ENCODE peak calls at places on chromosomes 13 and 19, in ten cellular contexts. R is ovary; J is cardiac muscle cell; U is heart left ventricle; A is CD8-positive, alpha-beta memory T cell; E is Peyer's patch; S is GM23338; T is heart right ventricle; C is tibial nerve; D is uterus. Z is an unnamed sample. For H3K36me3 and H3K27me3, the result is how much of the 10 kb centered on the place peaks cover.

GRCh38 chr19:30693179-30693578 is 321.0 kb downstream of the ZNF536 start:
- DNase-seq in R (no peak), J (no peak), U (no peak), A (no peak), E (no peak), S (no peak), T (no peak), C (no peak), D (no peak), Z (no peak)

GRCh38 chr19:11378319-11379189 is 4.1 kb downstream of the SWSAP1 start:
- DNase-seq in R (peak), J (peak), U (peak), A (no peak), E (peak), S (peak), T (peak), C (peak), D (no peak), Z (peak)

GRCh38 chr13:47415048-47415447 is 518.2 kb upstream of the HTR2A start:
- DNase-seq in R (no peak), J (peak), U (no peak), A (no peak), E (no peak), S (no peak), T (no peak), C (no peak), D (no peak), Z (no peak)

GRCh38 chr19:47228937-47229673 is 1.9 kb downstream of the BBC3 start:
- DNase-seq in R (no peak), J (no peak), U (no peak), A (peak), E (peak), S (no peak), T (no peak), C (peak), D (no peak), Z (peak)

GRCh38 chr19:5123646-5124045 is 154.7 kb downstream of the KDM4B start:
- DNase-seq in R (no peak), J (no peak), U (no peak), A (no peak), E (no peak), S (no peak), T (no peak), C (no peak), D (no peak), Z (peak)

GRCh38 chr13:95288899-95289500 is 12.3 kb downstream of the ABCC4 start:
- DNase-seq in R (no peak), J (no peak), U (no peak), A (no peak), E (no peak), S (no peak), T (no peak), C (no peak), D (no peak), Z (no peak)

GRCh38 chr13:114039471-114040141 is 65.7 kb upstream of the C13orf46 start:
- DNase-seq in R (no peak), J (no peak), U (no peak), A (no peak), E (no peak), S (no peak), T (no peak), C (no peak), D (no peak), Z (peak)

GRCh38 chr19:1922803-1923202 is 17.6 kb downstream of the ADAT3 start:
- DNase-seq in R (no peak), J (no peak), U (no peak), A (no peak), E (no peak), S (no peak), T (no peak), C (no peak), D (no peak), Z (no peak)

GRCh38 chr19:16117594-16118033 is 5.9 kb downstream of the RAB8A start:
- DNase-seq in R (no peak), J (no peak), U (no peak), A (no peak), E (peak), S (peak), T (no peak), C (no peak), D (no peak), Z (peak)

GRCh38 chr19:52226652-52227051 is 36.8 kb downstream of the PPP2R1A start:
- DNase-seq in R (no peak), J (no peak), U (no peak), A (no peak), E (no peak), S (no peak), T (no peak), C (no peak), D (no peak), Z (peak)

GRCh38 chr13:49421391-49421790 is 22.5 kb downstream of the CAB39L start:
- DNase-seq in R (no peak), J (peak), U (no peak), A (peak), E (no peak), S (peak), T (no peak), C (no peak), D (no peak), Z (peak)

GRCh38 chr19:35225951-35226350 is 2.6 kb downstream of the FAM187B start:
- DNase-seq in R (no peak), J (no peak), U (no peak), A (no peak), E (peak), S (no peak), T (no peak), C (no peak), D (no peak), Z (no peak)

GRCh38 chr19:10884273-10884672 is 12.9 kb downstream of the CARM1 start:
- DNase-seq in R (no peak), J (peak), U (no peak), A (no peak), E (no peak), S (no peak), T (no peak), C (no peak), D (peak), Z (no peak)

GRCh38 chr19:7773841-7774240 is 10.8 kb downstream of the CLEC4M start:
- DNase-seq in R (no peak), J (no peak), U (no peak), A (no peak), E (no peak), S (no peak), T (no peak), C (no peak), D (no peak), Z (no peak)

GRCh38 chr13:97109256-97109655 is 112.9 kb upstream of the MBNL2 start:
- DNase-seq in R (no peak), J (no peak), U (no peak), A (no peak), E (no peak), S (no peak), T (no peak), C (no peak), D (no peak), Z (no peak)

DNA sequence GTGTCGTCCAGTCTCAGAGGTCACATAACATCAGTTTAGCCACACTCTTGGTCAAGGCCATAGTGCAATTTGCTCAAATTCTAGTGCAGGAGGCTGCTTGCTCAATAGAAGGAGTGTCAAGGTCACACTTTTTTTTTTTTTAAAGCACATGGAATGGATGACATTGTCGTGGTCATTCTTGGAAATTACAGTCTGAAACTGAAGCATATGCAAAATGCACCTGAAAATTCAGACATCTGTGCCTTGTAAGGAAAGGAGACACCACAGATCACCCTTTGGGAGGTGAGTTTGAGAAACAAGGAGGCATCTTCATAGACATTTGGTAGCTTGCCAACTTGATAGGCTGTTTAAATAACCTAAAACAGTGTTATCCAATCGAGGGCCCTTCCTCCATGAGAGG is 98.3 kb upstream of the ANKRD10 start:
- DNase-seq in R (no peak), J (no peak), U (no peak), A (no peak), E (no peak), S (no peak), T (no peak), C (no peak), D (no peak), Z (no peak)
- H3K36me3 ChIP-seq in R (under half), J (under half), U (under half), A (under half), E (under half), S (under half), T (under half), C (under half), D (under half), Z (under half)

GRCh38 chr19:29001922-29002247 is 211.1 kb downstream of the UQCRFS1 start:
- DNase-seq in R (no peak), J (no peak), U (no peak), A (no peak), E (no peak), S (no peak), T (no peak), C (no peak), D (no peak), Z (no peak)
- H3K27me3 ChIP-seq in R (under half), J (under half), U (under half), A (under half), E (under half), S (under half), T (under half), C (under half), D (under half), Z (under half)

DNA sequence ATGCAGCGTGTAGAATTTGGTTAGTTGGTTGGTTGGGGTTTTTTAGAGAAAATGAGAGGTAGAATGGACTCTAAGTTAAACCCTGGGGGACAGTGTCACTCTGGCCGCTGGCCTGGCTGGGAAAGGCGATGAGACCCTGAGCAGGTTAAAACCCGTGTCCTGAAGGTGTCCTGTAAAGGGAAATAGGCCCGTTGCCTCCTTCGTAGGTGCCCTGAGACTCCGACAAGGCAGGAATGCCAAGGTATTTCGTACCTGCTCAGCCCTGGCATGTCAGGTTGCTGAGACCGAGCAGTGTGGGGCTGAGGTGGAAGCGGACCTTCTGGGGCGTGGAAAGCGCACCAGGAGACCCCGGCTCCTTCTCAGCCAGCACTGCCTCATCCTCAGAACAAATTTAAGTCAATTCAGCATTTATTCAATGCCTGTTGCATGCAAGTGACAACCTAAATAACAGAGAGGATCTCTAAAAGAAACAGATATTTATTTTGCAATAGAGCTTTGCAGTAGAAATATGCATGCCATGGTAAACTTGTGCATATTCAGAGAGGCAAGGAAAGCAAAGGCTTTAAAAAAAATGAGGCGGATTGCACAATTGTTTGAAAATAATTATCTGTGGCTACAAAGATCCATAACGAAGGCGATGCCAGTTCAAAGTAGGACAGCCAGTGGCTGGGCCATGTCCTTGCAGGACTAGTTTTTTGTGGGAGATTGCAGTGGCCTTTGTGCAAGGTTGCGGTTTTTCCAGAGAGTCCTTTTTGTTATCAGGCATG is 1.4 kb upstream of the RAB20 start:
- DNase-seq in R (no peak), J (no peak), U (no peak), A (no peak), E (no peak), S (no peak), T (no peak), C (no peak), D (no peak), Z (no peak)
- H3K4me3 ChIP-seq in R (peak), J (peak), U (peak), A (peak), E (peak), S (peak), T (peak), C (peak), D (peak), Z (no peak)

DNA sequence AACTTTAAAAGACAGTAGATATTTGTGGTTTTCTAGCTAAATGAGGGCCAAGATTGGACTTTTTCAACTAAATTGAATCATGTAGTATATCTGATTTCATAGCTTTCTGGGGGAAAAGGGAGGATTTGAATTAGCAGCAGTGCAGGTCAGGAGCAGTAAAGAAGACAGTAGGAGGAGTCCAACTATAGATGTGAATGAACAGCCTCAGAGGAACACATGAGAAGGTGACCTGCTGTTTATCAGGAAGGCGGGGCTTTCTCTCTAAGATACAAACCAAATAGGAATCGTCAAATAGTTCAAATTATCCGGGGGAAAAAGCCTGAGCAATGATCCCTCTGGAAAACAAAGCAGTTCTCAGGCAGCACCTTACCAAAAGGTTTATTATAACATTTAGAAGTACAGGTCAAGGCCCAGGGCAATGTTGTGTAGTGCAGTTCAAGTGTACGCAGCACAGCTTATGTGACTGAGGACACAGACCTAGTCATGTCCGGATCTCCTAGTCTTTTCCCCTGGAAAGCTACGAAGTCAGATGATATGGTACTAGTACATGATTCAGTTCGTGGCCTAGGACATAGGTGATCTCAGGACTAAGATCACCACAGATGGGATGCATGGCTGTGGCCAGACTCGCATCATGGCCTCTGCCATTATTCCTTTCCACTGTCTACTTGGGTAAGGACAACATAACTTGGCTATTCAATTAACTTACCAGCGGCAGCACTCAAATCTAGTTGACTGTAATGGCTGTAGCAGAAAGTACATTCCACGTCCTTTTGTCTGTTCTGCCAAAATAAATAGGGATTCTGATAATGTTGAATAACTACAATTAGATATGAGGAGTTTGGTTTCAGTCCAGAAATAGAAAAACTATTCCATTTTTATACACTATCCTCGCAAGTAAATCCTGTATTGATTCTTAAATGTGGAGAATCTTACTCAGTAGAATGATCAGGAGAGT is 40.3 kb downstream of the MPHOSPH8 start:
- DNase-seq in R (no peak), J (peak), U (no peak), A (no peak), E (no peak), S (no peak), T (no peak), C (no peak), D (no peak), Z (no peak)
- H3K36me3 ChIP-seq in R (under half), J (half or more), U (half or more), A (under half), E (under half), S (under half), T (half or more), C (half or more), D (under half), Z (under half)

DNA sequence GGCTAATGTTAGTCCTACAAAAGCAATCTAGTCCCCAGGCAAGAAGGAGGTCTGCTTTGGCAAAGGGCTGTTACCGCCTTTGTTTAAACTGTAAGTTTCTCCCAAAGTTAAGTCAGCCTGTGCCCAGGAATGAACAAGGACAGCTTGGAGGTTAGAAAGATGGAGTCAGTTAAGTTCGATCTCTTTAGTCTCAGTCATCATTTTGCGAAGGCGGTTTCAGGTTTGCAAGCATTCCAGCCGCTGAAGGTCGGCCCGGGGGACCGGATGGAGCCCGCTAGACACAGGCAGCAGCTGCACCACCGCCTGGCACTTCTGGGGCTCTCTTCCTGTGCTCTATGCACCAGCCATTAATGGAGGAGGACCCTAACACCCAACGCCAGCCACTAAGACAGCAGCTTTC is 91.3 kb downstream of the STK24 start:
- DNase-seq in R (no peak), J (no peak), U (no peak), A (no peak), E (no peak), S (no peak), T (no peak), C (no peak), D (no peak), Z (no peak)
- H3K27me3 ChIP-seq in R (under half), J (under half), U (under half), A (under half), E (under half), S (under half), T (under half), C (under half), D (under half), Z (under half)

GRCh38 chr13:55573565-55573964 is 1567.2 kb upstream of the PRR20A start:
- DNase-seq in R (no peak), J (no peak), U (no peak), A (no peak), E (no peak), S (no peak), T (no peak), C (no peak), D (no peak), Z (no peak)

GRCh38 chr13:55576389-55576788 is 1564.3 kb upstream of the PRR20A start:
- DNase-seq in R (no peak), J (no peak), U (no peak), A (no peak), E (no peak), S (peak), T (no peak), C (no peak), D (no peak), Z (no peak)

GRCh38 chr13:55572862-55573261 is 1567.9 kb upstream of the PRR20A start:
- DNase-seq in R (no peak), J (no peak), U (no peak), A (no peak), E (no peak), S (no peak), T (no peak), C (no peak), D (no peak), Z (no peak)

GRCh38 chr13:55577847-55578210 is 1562.9 kb upstream of the PRR20A start:
- DNase-seq in R (no peak), J (no peak), U (no peak), A (no peak), E (no peak), S (peak), T (no peak), C (no peak), D (no peak), Z (no peak)

DNA sequence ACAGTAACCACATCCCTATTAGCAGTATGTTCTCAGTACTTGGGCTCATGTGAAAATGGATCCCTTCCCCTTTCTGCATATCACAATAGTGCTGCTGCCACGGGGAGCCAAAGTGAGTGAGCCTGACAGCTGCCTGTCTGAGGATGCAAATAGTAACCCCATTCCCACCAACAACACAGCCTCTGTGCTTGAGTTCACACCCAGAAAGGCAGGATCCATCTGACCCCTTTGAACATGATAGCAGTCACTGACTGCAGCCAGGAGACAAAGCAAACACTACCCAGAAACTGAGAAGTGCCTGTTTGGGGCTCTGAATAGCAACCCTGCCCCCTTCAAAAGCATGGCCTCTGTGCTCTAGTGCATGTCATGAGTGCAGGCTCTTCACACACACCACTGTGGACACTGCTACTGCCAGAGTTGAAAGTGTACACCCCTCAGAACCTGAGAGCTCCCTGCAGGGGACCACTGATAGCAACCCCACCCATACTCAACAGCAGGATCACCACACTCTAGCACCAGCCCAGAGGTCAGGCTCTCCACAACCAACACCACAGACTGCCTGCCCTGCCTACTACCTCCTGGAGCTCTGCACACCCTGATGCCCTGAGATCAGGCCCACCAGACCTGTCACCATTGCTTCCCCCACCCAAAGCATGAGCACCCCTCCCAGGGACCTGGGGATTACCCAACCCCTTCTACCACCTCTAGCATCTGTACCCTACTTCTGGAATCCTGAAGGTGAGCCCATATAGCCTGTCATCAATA is 1563.5 kb upstream of the PRR20A start:
- DNase-seq in R (no peak), J (no peak), U (no peak), A (no peak), E (no peak), S (peak), T (no peak), C (no peak), D (no peak), Z (no peak)
- H3K4me3 ChIP-seq in R (no peak), J (no peak), U (no peak), A (no peak), E (no peak), S (peak), T (no peak), C (no peak), D (no peak), Z (peak)

Z was measured in H7.